ENCODE peak calls at places on chromosomes 5 and 9, in seven cellular contexts. G, C, D, L, Q, E and A are unnamed samples.

GRCh38 chr5:16806691-16807433 is 129.2 kb downstream of the MYO10 start:
- DNase-seq in G (no peak), C (no peak), D (no peak), L (no peak), Q (no peak), E (no peak), A (peak)

GRCh38 chr9:9790216-9790872 is 822.5 kb downstream of the PTPRD start:
- DNase-seq in G (peak), C (peak), D (peak), L (no peak), Q (peak), E (no peak), A (no peak)

GRCh38 chr9:138046641-138047301 is 169.2 kb downstream of the CACNA1B start:
- DNase-seq in G (no peak), C (no peak), D (no peak), L (no peak), Q (no peak), E (peak), A (no peak)

GRCh38 chr5:152142845-152143469 is 218.3 kb upstream of the GLRA1 start:
- DNase-seq in G (peak), C (peak), D (peak), L (peak), Q (peak), E (peak), A (peak)

GRCh38 chr5:113427871-113428574 is 6.8 kb downstream of the TSSK1B start:
- DNase-seq in G (no peak), C (no peak), D (no peak), L (no peak), Q (no peak), E (no peak), A (no peak)

GRCh38 chr5:88230546-88231066 is 38.0 kb downstream of the TMEM161B start:
- DNase-seq in G (no peak), C (no peak), D (peak), L (no peak), Q (no peak), E (no peak), A (no peak)

GRCh38 chr5:24141046-24141445 is 503.7 kb downstream of the CDH10 start:
- DNase-seq in G (no peak), C (no peak), D (peak), L (peak), Q (no peak), E (no peak), A (no peak)

GRCh38 chr5:72018158-72018803 is 89.0 kb upstream of the MAP1B start:
- DNase-seq in G (no peak), C (peak), D (peak), L (peak), Q (peak), E (peak), A (peak)

GRCh38 chr9:4690144-4690543 is 10.8 kb downstream of the CDC37L1 start:
- DNase-seq in G (no peak), C (no peak), D (no peak), L (no peak), Q (no peak), E (no peak), A (no peak)

GRCh38 chr9:98806394-98807069 is 938 bp upstream of the GALNT12 start:
- DNase-seq in G (no peak), C (no peak), D (no peak), L (no peak), Q (no peak), E (no peak), A (peak)

GRCh38 chr5:178327931-178328711 is 95.5 kb upstream of the PHYKPL start:
- DNase-seq in G (no peak), C (no peak), D (no peak), L (no peak), Q (no peak), E (no peak), A (no peak)

GRCh38 chr9:122661416-122661815 is at the start of gene OR1L1:
- DNase-seq in G (no peak), C (no peak), D (no peak), L (no peak), Q (no peak), E (no peak), A (no peak)
- H4K8ac ChIP-seq in G (no peak), C (no peak), D (no peak), L (no peak), Q (no peak), E (no peak), A (no peak)

DNA sequence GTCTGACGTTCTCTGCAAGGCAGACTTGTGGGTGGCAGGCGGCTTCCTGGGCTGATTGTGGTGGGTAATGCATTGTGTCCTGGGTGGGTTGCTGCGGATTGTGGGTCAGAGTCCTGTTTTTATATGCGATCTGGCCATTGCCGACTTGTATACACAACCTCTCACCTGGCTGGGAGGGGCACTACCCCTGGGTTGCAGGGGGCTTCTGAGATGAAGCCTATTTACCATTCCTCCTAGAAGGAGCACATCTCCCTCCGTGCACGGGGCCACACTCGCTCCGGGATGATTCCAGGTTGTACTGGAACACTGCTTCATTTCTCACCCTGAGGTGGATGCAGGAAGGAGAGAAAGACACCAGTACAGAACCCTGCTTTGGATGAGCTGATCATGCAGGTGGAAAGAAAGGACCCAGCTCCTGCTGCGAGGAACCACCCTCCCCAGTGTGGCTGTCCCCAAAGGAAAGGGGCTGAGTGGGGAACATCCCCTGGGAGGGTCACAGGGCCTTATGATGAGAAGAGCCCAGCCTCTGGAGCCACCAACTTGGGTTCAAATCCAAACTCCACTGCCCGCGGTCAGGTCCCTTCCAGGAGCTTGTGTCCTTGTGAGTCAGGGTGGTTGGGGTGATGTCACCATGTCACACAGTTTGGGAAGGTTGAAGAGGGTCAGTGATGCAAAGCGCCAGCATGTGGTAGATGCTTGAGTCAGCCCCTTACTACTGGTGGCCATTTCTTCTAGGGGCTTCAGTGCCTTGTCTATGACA is 151.8 kb upstream of the COL5A1 start:
- DNase-seq in G (no peak), C (no peak), D (no peak), L (no peak), Q (no peak), E (no peak), A (no peak)
- H2AK5ac ChIP-seq in G (peak), C (no peak), D (no peak), L (no peak), Q (no peak), E (no peak), A (peak)

GRCh38 chr9:86217076-86217475 is 42.4 kb downstream of the C9orf153 start:
- DNase-seq in G (no peak), C (no peak), D (no peak), L (no peak), Q (no peak), E (no peak), A (no peak)
- H4K8ac ChIP-seq in G (no peak), C (no peak), D (no peak), L (no peak), Q (no peak), E (no peak), A (no peak)

GRCh38 chr5:65693121-65693520 is 28.8 kb downstream of the SGTB start:
- DNase-seq in G (no peak), C (no peak), D (no peak), L (no peak), Q (no peak), E (no peak), A (no peak)
- H2AK5ac ChIP-seq in G (no peak), C (no peak), D (no peak), L (no peak), Q (no peak), E (no peak), A (peak)

DNA sequence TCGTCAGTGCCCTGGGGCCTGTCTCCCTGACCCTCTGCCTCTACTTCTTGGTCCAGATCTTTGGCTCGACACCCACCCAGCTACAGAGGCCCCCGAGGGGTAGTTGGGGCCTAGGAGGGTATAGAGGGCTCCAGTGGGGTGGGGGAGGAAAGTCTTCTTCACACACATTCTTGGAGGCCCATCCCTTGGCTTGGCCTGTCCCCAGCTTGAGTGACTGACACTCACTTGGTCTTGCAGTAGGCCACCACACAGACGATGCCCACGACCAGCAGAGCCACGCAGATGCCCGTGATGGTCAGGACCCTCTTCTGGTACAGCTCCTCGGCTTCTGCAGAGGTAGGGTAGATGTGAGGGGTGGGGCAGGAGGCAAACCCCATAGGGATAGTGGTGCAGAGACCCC is 59.8 kb downstream of the PSD2 start:
- DNase-seq in G (no peak), C (no peak), D (no peak), L (no peak), Q (no peak), E (no peak), A (no peak)
- H4K8ac ChIP-seq in G (no peak), C (no peak), D (no peak), L (no peak), Q (no peak), E (no peak), A (no peak)

DNA sequence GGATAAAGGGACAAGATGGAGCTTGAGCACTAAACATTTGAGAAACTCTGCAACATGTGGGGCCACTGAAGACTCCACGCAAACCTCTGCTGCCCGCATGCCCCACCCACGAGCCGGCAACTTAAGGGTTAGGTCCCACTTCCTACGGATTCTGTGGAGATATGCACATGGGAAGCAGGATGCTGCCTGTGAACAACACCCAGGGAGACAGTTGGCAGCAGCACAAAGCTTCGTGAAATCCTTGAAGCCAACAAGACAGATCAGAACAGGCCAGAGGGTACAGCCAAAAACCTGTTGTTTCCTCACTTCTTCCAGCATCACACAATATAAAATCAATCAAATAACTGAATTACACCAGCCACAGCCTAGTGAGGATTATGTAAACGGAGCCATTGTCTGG is 270.4 kb downstream of the ENC1 start:
- DNase-seq in G (no peak), C (no peak), D (no peak), L (no peak), Q (no peak), E (no peak), A (no peak)
- H2AK5ac ChIP-seq in G (no peak), C (no peak), D (no peak), L (no peak), Q (peak), E (no peak), A (no peak)